ENCODE peak calls at places on chromosomes 11 and 22, in eight cellular contexts. Z, G, U, E, D, S, P and I are unnamed samples.

GRCh38 chr11:101686514-101686913 is 102.7 kb upstream of the TRPC6 start:
- DNase-seq in Z (no peak), G (peak), U (no peak), E (no peak), D (no peak), S (no peak), P (peak), I (no peak)

GRCh38 chr22:44645531-44645930 is 56.5 kb upstream of the PRR5 start:
- DNase-seq in Z (no peak), G (no peak), U (no peak), E (no peak), D (no peak), S (no peak), P (no peak), I (no peak)

GRCh38 chr11:131654849-131655248 is 284.4 kb downstream of the NTM start:
- DNase-seq in Z (no peak), G (no peak), U (no peak), E (no peak), D (no peak), S (no peak), P (no peak), I (no peak)

GRCh38 chr11:15490535-15490934 is 375.8 kb downstream of the INSC start:
- DNase-seq in Z (no peak), G (no peak), U (no peak), E (no peak), D (no peak), S (no peak), P (no peak), I (no peak)

GRCh38 chr22:19766506-19767426 is 6.2 kb downstream of the TBX1 start:
- DNase-seq in Z (peak), G (peak), U (no peak), E (no peak), D (peak), S (no peak), P (no peak), I (no peak)

GRCh38 chr22:33539902-33540751 is 380.1 kb downstream of the LARGE1 start:
- DNase-seq in Z (peak), G (peak), U (peak), E (peak), D (no peak), S (peak), P (no peak), I (peak)

GRCh38 chr11:35875063-35875462 is 68.8 kb upstream of the LDLRAD3 start:
- DNase-seq in Z (no peak), G (no peak), U (no peak), E (no peak), D (no peak), S (no peak), P (no peak), I (no peak)

GRCh38 chr11:1879342-1879940 is 12.3 kb downstream of the PRR33 start:
- DNase-seq in Z (no peak), G (no peak), U (no peak), E (no peak), D (no peak), S (peak), P (no peak), I (no peak)

GRCh38 chr11:35589281-35589680 is 29.0 kb upstream of the FJX1 start:
- DNase-seq in Z (no peak), G (no peak), U (no peak), E (no peak), D (no peak), S (no peak), P (no peak), I (no peak)

GRCh38 chr22:50252081-50253045 is 1.3 kb upstream of the HDAC10 start:
- DNase-seq in Z (peak), G (peak), U (peak), E (peak), D (peak), S (peak), P (peak), I (peak)

GRCh38 chr11:66951927-66952337 is 6.3 kb downstream of the PC start:
- DNase-seq in Z (no peak), G (no peak), U (no peak), E (no peak), D (no peak), S (no peak), P (peak), I (no peak)

GRCh38 chr11:128531588-128531987 is 55.8 kb downstream of the ETS1 start:
- DNase-seq in Z (no peak), G (no peak), U (no peak), E (no peak), D (no peak), S (no peak), P (no peak), I (no peak)

GRCh38 chr22:29827091-29827490 is 11.0 kb downstream of the ASCC2 start:
- DNase-seq in Z (no peak), G (peak), U (no peak), E (no peak), D (no peak), S (no peak), P (no peak), I (no peak)

GRCh38 chr22:20725987-20726558 is 47.8 kb upstream of the SERPIND1 start:
- DNase-seq in Z (no peak), G (no peak), U (no peak), E (no peak), D (no peak), S (no peak), P (no peak), I (no peak)

GRCh38 chr11:11293798-11294611 is 59.0 kb downstream of the CSNK2A3 start:
- DNase-seq in Z (no peak), G (no peak), U (no peak), E (no peak), D (peak), S (peak), P (no peak), I (peak)

DNA sequence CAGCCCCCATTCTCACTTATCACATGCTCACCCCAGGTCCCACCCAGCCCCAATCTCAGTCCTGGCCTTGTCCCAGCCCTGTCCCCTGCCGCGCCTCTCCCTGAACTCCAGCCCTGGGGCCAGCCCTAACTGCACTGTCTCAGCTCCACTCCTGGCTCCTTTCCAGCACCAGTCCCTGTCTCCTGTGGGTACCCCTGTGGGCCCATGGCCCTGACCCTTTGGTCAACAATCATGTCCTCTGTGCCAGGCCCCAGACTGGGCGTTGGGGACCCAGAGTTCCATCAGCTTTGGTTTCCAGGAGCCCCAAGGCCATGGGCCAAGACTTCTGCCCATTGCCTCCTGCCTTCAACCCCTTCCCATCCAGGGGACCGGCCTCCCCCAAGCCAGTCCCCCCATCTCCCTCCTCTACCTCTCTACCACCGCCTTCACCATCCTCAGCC is 756 bp downstream of the SPI1 start:
- DNase-seq in Z (no peak), G (no peak), U (no peak), E (no peak), D (no peak), S (no peak), P (no peak), I (no peak)
- H3K4me3 ChIP-seq in Z (peak), G (no peak), U (no peak), E (peak), D (no peak), S (no peak), P (no peak), I (peak)

GRCh38 chr22:23539135-23539838 is 40.8 kb downstream of the IGLL1 start:
- DNase-seq in Z (peak), G (peak), U (peak), E (peak), D (peak), S (peak), P (peak), I (peak)

GRCh38 chr22:23537421-23537820 is 42.7 kb downstream of the IGLL1 start:
- DNase-seq in Z (no peak), G (no peak), U (no peak), E (no peak), D (no peak), S (peak), P (no peak), I (peak)

GRCh38 chr22:23538502-23538860 is 41.6 kb downstream of the IGLL1 start:
- DNase-seq in Z (no peak), G (no peak), U (no peak), E (no peak), D (no peak), S (peak), P (no peak), I (peak)

GRCh38 chr22:23534851-23535717 is 45.0 kb downstream of the IGLL1 start:
- DNase-seq in Z (no peak), G (no peak), U (no peak), E (no peak), D (no peak), S (peak), P (no peak), I (no peak)

DNA sequence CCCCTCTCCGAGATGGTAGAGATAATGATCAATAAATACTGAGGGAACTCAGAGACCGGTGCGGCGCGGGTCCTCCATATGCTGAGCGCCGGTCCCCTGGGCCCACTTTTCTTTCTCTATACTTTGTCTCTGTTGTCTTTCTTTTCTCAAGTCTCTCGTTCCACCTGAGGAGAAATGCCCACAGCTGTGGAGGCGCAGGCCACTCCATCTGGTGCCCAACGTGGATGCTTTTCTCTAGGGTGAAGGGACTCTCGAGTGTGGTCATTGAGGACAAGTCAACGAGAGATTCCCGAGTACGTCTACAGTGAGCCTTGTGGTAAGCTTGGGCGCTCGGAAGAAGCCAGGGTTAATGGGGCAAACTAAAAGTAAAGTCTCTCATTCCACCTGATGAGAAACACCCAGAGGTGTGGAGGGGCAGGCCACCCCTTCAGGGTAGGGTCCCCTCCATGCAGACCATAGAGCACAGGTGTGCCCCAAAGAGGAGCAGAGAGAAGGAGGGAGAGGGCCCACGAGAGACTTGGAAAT is 43.2 kb downstream of the IGLL1 start:
- DNase-seq in Z (no peak), G (no peak), U (no peak), E (no peak), D (no peak), S (peak), P (no peak), I (peak)
- TF ChIP-seq CTCF in Z (no peak), G (no peak), U (no peak), E (no peak), D (no peak), S (no peak), P (no peak), I (no peak)

GRCh38 chr11:64659417-64660144 is 63.4 kb downstream of the NRXN2 start:
- DNase-seq in Z (no peak), G (peak), U (peak), E (no peak), D (no peak), S (no peak), P (peak), I (no peak)
- H3K4me3 ChIP-seq in Z (no peak), G (no peak), U (no peak), E (no peak), D (no peak), S (no peak), P (no peak), I (no peak)

DNA sequence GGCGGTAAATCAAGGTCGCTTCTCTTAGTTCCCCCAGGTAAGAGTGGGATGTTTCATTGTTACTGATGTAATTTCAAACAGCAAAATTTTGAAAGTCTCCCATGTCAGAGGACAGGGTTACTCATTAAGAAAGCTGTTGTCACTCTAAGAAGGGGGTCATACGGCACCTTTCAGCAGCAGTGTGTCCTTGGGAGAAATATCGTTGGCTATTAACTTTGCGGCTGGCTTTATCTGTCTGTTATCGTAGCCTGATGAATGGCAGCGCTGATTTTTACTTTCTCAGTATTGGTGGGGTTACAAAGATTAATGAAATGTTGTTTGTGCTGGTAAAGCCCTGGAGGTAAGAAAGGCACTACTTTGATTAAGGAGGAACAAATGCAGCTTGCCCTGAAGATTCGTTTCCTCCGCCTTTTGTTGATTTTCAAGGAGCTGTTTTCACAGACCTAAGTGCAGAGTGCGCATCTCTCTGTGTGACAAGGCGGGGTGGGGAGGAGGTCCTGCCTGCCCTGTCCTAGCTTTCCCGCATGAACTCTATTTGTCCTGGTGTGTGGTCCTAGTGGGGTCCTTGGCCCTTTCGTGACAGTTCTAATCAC is 27.6 kb upstream of the FBXO3 start:
- DNase-seq in Z (no peak), G (no peak), U (no peak), E (no peak), D (peak), S (no peak), P (no peak), I (no peak)
- TF ChIP-seq CTCF in Z (no peak), G (no peak), U (no peak), E (no peak), D (no peak), S (no peak), P (no peak), I (no peak)

GRCh38 chr22:41919357-41920224 is 4.7 kb upstream of the SHISA8 start:
- DNase-seq in Z (peak), G (peak), U (no peak), E (peak), D (peak), S (no peak), P (peak), I (no peak)
- H3K4me3 ChIP-seq in Z (peak), G (peak), U (peak), E (peak), D (peak), S (peak), P (peak), I (peak)

DNA sequence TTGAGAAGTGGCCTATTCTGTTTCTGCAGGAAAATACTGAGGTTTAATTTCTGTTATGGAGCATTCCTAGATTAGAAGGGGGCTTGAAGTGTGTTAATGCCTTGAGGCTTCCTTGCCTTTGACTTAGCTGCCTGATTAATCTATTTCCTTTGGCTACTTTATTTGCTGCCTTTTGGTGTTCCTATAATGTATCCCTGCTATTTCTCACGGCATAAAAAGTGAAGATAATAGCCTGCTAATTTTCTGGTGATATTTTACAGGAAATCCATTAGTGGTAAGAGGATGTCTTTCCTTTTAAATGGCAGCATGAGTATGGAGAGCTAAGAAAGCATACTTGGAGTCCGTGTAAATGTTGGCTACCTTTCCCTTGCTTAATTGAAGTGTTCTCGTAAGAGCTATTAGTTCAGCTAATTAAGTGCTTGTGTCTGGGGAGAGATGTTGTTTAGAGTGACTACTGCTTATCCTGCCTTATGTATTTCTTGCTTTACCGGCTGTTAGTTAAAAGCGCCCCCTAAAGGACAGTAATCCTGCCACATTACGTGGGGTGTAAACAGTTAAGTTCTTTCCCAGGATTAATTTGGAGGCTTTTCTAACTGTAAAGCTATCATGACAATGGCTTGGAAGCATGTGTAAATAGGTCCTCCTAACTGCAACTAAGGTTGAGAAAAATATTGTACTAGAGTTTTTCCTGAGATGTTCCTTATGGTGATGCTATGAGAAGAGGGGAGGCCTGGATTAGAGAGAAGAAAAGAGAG is 45.6 kb downstream of the ZNF280B start:
- DNase-seq in Z (no peak), G (no peak), U (peak), E (no peak), D (peak), S (no peak), P (no peak), I (no peak)
- TF ChIP-seq CTCF in Z (no peak), G (peak), U (no peak), E (no peak), D (peak), S (no peak), P (peak), I (no peak)

DNA sequence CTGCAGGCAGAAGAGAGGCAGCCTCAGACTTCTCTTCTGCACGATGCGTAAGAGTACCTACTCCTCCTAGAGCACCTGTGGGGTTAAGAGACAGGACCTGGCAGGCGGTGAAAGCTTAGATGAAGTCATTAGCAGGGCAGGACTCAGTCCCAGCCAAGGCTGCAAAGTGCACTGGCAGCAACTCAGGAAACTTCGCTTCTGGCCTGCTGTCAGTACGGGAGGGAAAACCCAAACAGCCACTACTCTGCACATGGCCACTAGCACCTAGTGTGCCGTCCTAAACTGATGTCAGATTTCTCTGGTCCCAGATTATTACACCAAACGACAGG is 8.8 kb upstream of the KLHL35 start:
- DNase-seq in Z (no peak), G (no peak), U (no peak), E (no peak), D (no peak), S (no peak), P (no peak), I (no peak)
- H3K4me3 ChIP-seq in Z (no peak), G (no peak), U (no peak), E (no peak), D (no peak), S (no peak), P (no peak), I (no peak)

GRCh38 chr11:19953909-19954308 is 206.4 kb downstream of the DBX1 start:
- DNase-seq in Z (no peak), G (peak), U (peak), E (peak), D (peak), S (no peak), P (peak), I (no peak)
- TF ChIP-seq CTCF in Z (peak), G (peak), U (peak), E (peak), D (peak), S (peak), P (peak), I (no peak)